ENCODE peak calls at places on chromosomes 12 and 14, in seven cellular contexts. W is uterus, Z is progenitor cell of endocrine pancreas, J is esophagus muscularis mucosa, P is mesothelial cell of epicardium, V is endothelial cell, C is fibroblast of lung. I is an unnamed sample.

GRCh38 chr12:57165741-57166140 is 18.3 kb upstream of the LRP1-AS start:
- DNase-seq in C (no peak), J (no peak), V (no peak), W (no peak), P (no peak), Z (no peak), I (no peak)

GRCh38 chr14:60327447-60328331 is 78.7 kb downstream of the PPM1A start:
- DNase-seq in C (peak), Z (peak), W (no peak), P (peak), V (peak), J (no peak), I (no peak)

GRCh38 chr14:100190126-100190525 is 30.7 kb upstream of the DEGS2 start:
- DNase-seq in V (no peak), W (no peak), P (no peak), Z (no peak), J (no peak), C (no peak), I (no peak)

GRCh38 chr12:82627799-82628198 is 58.9 kb upstream of the TMTC2 start:
- DNase-seq in P (no peak), V (no peak), Z (no peak), W (no peak), J (no peak), C (peak), I (no peak)

GRCh38 chr12:63965936-63966602 is 121.6 kb downstream of the SRGAP1 start:
- DNase-seq in V (no peak), C (peak), P (no peak), Z (no peak), J (no peak), W (no peak), I (no peak)

GRCh38 chr14:58960945-58961731 is 227.3 kb upstream of the DAAM1 start:
- DNase-seq in Z (no peak), W (no peak), P (no peak), J (no peak), V (no peak), C (no peak), I (no peak)

GRCh38 chr12:113075137-113075683 is 18.7 kb downstream of the DTX1 start:
- DNase-seq in J (no peak), P (no peak), W (no peak), C (no peak), Z (no peak), V (no peak), I (no peak)

GRCh38 chr12:32107376-32108267 is 975 bp downstream of the BICD1 start:
- DNase-seq in C (peak), W (peak), Z (peak), P (peak), V (peak), J (no peak), I (no peak)

GRCh38 chr14:38669027-38669426 is 413.1 kb upstream of the CLEC14A start:
- DNase-seq in Z (no peak), J (no peak), V (no peak), C (no peak), P (no peak), W (no peak), I (no peak)

GRCh38 chr12:10896854-10897253 is 12.5 kb downstream of the TAS2R13 start:
- DNase-seq in P (no peak), V (no peak), C (no peak), Z (no peak), W (no peak), J (no peak), I (no peak)

GRCh38 chr12:8563383-8563782 is 22.7 kb upstream of the CLEC4E start:
- DNase-seq in Z (no peak), C (no peak), W (no peak), V (no peak), P (no peak), J (peak), I (no peak)

GRCh38 chr12:57148469-57149308 is 1.3 kb upstream of the LRP1-AS start:
- DNase-seq in P (no peak), W (peak), J (no peak), Z (no peak), C (peak), V (no peak), I (no peak)

GRCh38 chr12:81610955-81611889 is 147.9 kb downstream of the PPFIA2 start:
- DNase-seq in P (no peak), J (no peak), V (peak), Z (no peak), C (no peak), W (no peak), I (no peak)

GRCh38 chr12:76922821-76923315 is 44.0 kb upstream of the CSRP2 start:
- DNase-seq in J (no peak), V (no peak), Z (no peak), W (no peak), P (no peak), C (no peak), I (no peak)

GRCh38 chr12:68157295-68157871 is 2.2 kb downstream of the IFNG start:
- DNase-seq in Z (no peak), C (no peak), V (no peak), J (no peak), P (no peak), W (no peak), I (no peak)

GRCh38 chr12:68159681-68160304 is at the start of gene IFNG:
- DNase-seq in V (no peak), Z (no peak), W (no peak), P (no peak), J (no peak), C (no peak), I (no peak)

GRCh38 chr12:68162374-68162773 is 2.8 kb upstream of the IFNG start:
- DNase-seq in C (no peak), Z (no peak), W (no peak), P (no peak), V (no peak), J (no peak), I (no peak)

GRCh38 chr12:68154768-68155167 is 4.8 kb downstream of the IFNG start:
- DNase-seq in V (no peak), J (no peak), W (no peak), P (no peak), C (no peak), Z (no peak), I (no peak)

GRCh38 chr12:68158427-68158826 is 1.1 kb downstream of the IFNG start:
- DNase-seq in P (no peak), W (no peak), J (no peak), Z (no peak), V (peak), C (no peak), I (no peak)
- TF ChIP-seq CTCF in P (peak), W (no peak), J (no peak), Z (peak), V (peak), C (peak), I (no peak)

GRCh38 chr12:88577537-88577936 is 2.7 kb downstream of the KITLG start:
- DNase-seq in Z (no peak), P (no peak), V (no peak), J (no peak), C (no peak), W (no peak), I (no peak)
- TF ChIP-seq CTCF in Z (peak), P (peak), V (peak), J (peak), C (no peak), W (peak), I (no peak)

DNA sequence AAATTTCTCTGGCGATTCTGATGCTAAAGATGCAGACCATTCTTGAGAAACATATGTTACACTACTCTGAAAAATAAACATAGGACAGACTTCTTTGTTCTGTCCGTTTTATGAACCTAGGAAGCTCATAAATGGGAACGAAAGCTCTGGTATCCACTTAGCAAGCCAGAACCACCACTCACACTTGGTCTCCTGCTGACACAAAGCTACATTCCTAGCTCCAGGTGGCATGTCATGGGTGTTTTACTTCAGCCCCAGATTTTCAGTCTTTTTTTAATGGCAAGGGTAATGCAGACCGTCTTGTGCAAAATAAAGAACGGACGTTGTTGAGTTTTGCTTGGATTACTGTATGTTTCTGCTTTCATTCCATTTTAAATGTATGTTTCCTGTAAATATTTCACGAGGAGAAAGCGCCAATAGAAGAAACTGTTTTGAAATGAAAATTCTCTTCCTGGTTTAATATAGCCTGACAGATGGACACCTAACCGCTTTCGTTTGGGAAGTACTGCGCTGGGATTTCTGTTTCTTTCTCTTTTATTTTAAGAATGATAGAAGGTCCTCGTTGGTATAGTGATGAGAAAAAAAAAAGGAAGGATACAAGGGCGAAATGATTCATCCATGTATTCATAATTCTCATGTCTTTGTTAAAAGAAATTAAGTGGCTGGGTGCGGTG is 820 bp upstream of the COQ5 start:
- DNase-seq in V (peak), W (no peak), C (no peak), Z (no peak), J (no peak), P (no peak), I (no peak)
- TF ChIP-seq CTCF in V (no peak), W (no peak), C (no peak), Z (no peak), J (no peak), P (no peak), I (no peak)

GRCh38 chr14:69056389-69056788 is 77.3 kb upstream of the ACTN1 start:
- DNase-seq in W (no peak), V (no peak), J (no peak), Z (no peak), P (no peak), C (peak), I (no peak)
- TF ChIP-seq CTCF in W (no peak), V (no peak), J (no peak), Z (no peak), P (no peak), C (no peak), I (no peak)

GRCh38 chr14:64910847-64911495 is 3.3 kb upstream of the CHURC1 start:
- DNase-seq in V (peak), Z (no peak), J (no peak), C (peak), W (no peak), P (no peak), I (no peak)
- TF ChIP-seq CTCF in V (peak), Z (peak), J (peak), C (peak), W (peak), P (peak), I (no peak)

GRCh38 chr12:53300187-53300586 is 692 bp downstream of the MYG1 start:
- DNase-seq in W (no peak), P (no peak), C (peak), Z (no peak), V (no peak), J (no peak), I (no peak)

GRCh38 chr12:53298154-53298553 is 1.3 kb upstream of the MYG1 start:
- DNase-seq in C (peak), P (no peak), Z (no peak), V (no peak), J (no peak), W (no peak), I (no peak)

GRCh38 chr12:53299454-53300180 is at the start of gene MYG1:
- DNase-seq in V (peak), W (peak), C (peak), P (peak), J (no peak), Z (peak), I (peak)

GRCh38 chr12:53295891-53296219 is 513 bp downstream of the PFDN5 start:
- DNase-seq in V (no peak), C (no peak), J (no peak), W (no peak), Z (no peak), P (no peak), I (no peak)

DNA sequence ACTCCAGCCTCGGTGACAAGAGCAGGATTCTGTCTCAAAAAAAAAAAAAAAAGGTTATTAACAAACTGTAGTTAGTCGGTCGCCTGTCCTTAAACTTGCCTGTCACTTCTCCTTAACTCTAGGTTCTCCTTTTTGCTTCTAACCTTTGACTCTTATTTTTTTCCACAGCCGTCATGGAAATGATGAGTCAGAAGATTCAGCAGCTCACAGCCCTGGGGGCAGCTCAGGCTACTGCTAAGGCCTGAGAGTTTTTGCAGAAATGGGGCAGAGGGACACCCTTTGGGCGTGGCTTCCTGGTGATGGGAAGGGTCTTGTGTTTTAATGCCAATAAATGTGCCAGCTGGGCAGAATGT is 418 bp upstream of the MYG1 start:
- DNase-seq in P (no peak), J (no peak), Z (no peak), V (no peak), C (peak), W (no peak), I (no peak)
- TF ChIP-seq CTCF in P (no peak), J (no peak), Z (no peak), V (no peak), C (no peak), W (no peak), I (no peak)